ENCODE peak calls at places on chromosomes 4 and X, in five cellular contexts. B, T, V, M and G are unnamed samples.

GRCh38 chr4:183399166-183399565 is 45.3 kb upstream of the CDKN2AIP start:
- ATAC-seq in B (no peak), T (no peak), V (peak; percentile 10), M (peak; percentile 34), G (peak; percentile 13)

GRCh38 chrX:155056471-155056870 is 14.5 kb downstream of the CMC4 start:
- ATAC-seq in B (no peak), T (peak; percentile 39), V (peak; percentile 73), M (no peak), G (no peak)

GRCh38 chrX:150293311-150294013 is 69.7 kb upstream of the MAMLD1 start:
- ATAC-seq in B (no peak), T (no peak), V (no peak), M (no peak), G (no peak)

GRCh38 chr4:38860788-38861424 is 4.3 kb upstream of the TLR6 start:
- ATAC-seq in B (no peak), T (peak; percentile 26), V (peak; percentile 47), M (peak; percentile 92), G (peak; percentile 60)

GRCh38 chr4:79820427-79820826 is 252.6 kb downstream of the ANTXR2 start:
- ATAC-seq in B (no peak), T (peak; percentile 61), V (no peak), M (peak; percentile 51), G (no peak)

GRCh38 chr4:22875592-22876257 is 183.0 kb downstream of the GBA3 start:
- ATAC-seq in B (no peak), T (no peak), V (no peak), M (no peak), G (no peak)

GRCh38 chr4:105215609-105216313 is 69.1 kb downstream of the TET2 start:
- ATAC-seq in B (peak; percentile 62), T (peak; percentile 14), V (peak; percentile 93), M (no peak), G (peak; percentile 49)

GRCh38 chr4:77501240-77501639 is 104.4 kb upstream of the CXCL13 start:
- ATAC-seq in B (no peak), T (no peak), V (no peak), M (no peak), G (no peak)

GRCh38 chr4:2415881-2416563 is 2.4 kb downstream of the ZFYVE28 start:
- ATAC-seq in B (no peak), T (no peak), V (no peak), M (no peak), G (no peak)

GRCh38 chr4:184427687-184428086 is 46.7 kb downstream of the IRF2 start:
- ATAC-seq in B (no peak), T (no peak), V (no peak), M (no peak), G (no peak)

GRCh38 chrX:138711399-138712347 is at the start of gene FGF13:
- ATAC-seq in B (peak; percentile 40), T (no peak), V (no peak), M (peak; percentile 95), G (peak; percentile 62)

GRCh38 chr4:11337287-11337686 is 91.4 kb downstream of the HS3ST1 start:
- ATAC-seq in B (no peak), T (no peak), V (no peak), M (no peak), G (no peak)

GRCh38 chr4:142353149-142353738 is 492.9 kb downstream of the INPP4B start:
- ATAC-seq in B (peak; percentile 59), T (no peak), V (peak; percentile 34), M (peak; percentile 48), G (peak; percentile 87)

GRCh38 chr4:58665649-58666048 is 1555.5 kb upstream of the IGFBP7 start:
- ATAC-seq in B (no peak), T (no peak), V (no peak), M (no peak), G (no peak)

GRCh38 chr4:1864076-1865008 is 6.9 kb upstream of the NSD2 start:
- ATAC-seq in B (no peak), T (no peak), V (no peak), M (peak; percentile 69), G (no peak)

GRCh38 chr4:129532573-129532972 is 436.6 kb downstream of the C4orf33 start:
- ATAC-seq in B (no peak), T (no peak), V (no peak), M (no peak), G (no peak)

GRCh38 chrX:11698747-11699146 is 33.0 kb upstream of the ARHGAP6 start:
- ATAC-seq in B (no peak), T (no peak), V (no peak), M (no peak), G (no peak)

GRCh38 chrX:150870487-150871340 is 27.8 kb downstream of the CD99L2 start:
- ATAC-seq in B (no peak), T (no peak), V (no peak), M (no peak), G (no peak)

GRCh38 chrX:123803331-123803983 is 56.4 kb upstream of the XIAP start:
- ATAC-seq in B (peak; percentile 75), T (peak; percentile 97), V (peak; percentile 98), M (peak; percentile 97), G (peak; percentile 77)

GRCh38 chr4:89337678-89338077 is 30.1 kb upstream of the GPRIN3 start:
- ATAC-seq in B (no peak), T (peak; percentile 91), V (no peak), M (no peak), G (no peak)

GRCh38 chr4:30950737-30951136 is 230.6 kb downstream of the PCDH7 start:
- ATAC-seq in B (peak; percentile 93), T (no peak), V (no peak), M (no peak), G (no peak)

GRCh38 chr4:100870940-100871772 is 353.3 kb upstream of the EMCN start:
- ATAC-seq in B (no peak), T (no peak), V (no peak), M (no peak), G (no peak)

GRCh38 chr4:53885668-53886067 is 178.7 kb downstream of the CHIC2 start:
- ATAC-seq in B (no peak), T (no peak), V (no peak), M (peak; percentile 30), G (no peak)